ENCODE peak calls at places on chromosomes 2 and 18, in nine cellular contexts. X, V, B, E, P, I, J, Q and U are unnamed samples.
A peak's percentile ranks its signal among the peaks of the same experiment; 100 is the strongest.

GRCh38 chr2:31379102-31379501 is 35.4 kb downstream of the XDH start:
- DNase-seq in X (no peak), V (no peak), B (no peak), E (no peak), P (no peak), I (no peak), J (no peak), Q (no peak), U (no peak)

GRCh38 chr2:187964742-187965141 is 326.9 kb upstream of the GULP1 start:
- DNase-seq in X (no peak), V (no peak), B (no peak), E (peak; percentile 13), P (no peak), I (no peak), J (no peak), Q (peak; percentile 11), U (no peak)

GRCh38 chr2:201639205-201639604 is 4.1 kb downstream of the TMEM237 start:
- DNase-seq in X (no peak), V (no peak), B (no peak), E (no peak), P (no peak), I (no peak), J (no peak), Q (no peak), U (no peak)

GRCh38 chr2:238636269-238637073 is 209.7 kb downstream of the ASB1 start:
- DNase-seq in X (no peak), V (no peak), B (no peak), E (peak; percentile 39), P (no peak), I (no peak), J (no peak), Q (peak; percentile 84), U (no peak)

GRCh38 chr2:206915136-206915535 is 24.2 kb upstream of the CPO start:
- DNase-seq in X (no peak), V (peak; percentile 71), B (no peak), E (peak; percentile 96), P (no peak), I (no peak), J (no peak), Q (peak; percentile 74), U (no peak)

GRCh38 chr2:46179037-46179621 is 118.1 kb upstream of the EPAS1 start:
- DNase-seq in X (no peak), V (peak; percentile 74), B (peak; percentile 22), E (peak; percentile 97), P (peak; percentile 29), I (no peak), J (peak; percentile 43), Q (peak; percentile 86), U (peak; percentile 34)

GRCh38 chr2:240836781-240837467 is 16.9 kb upstream of the KIF1A start:
- DNase-seq in X (no peak), V (no peak), B (no peak), E (peak; percentile 60), P (no peak), I (no peak), J (no peak), Q (peak; percentile 77), U (no peak)

GRCh38 chr18:34128436-34128835 is 96.3 kb downstream of the NOL4 start:
- DNase-seq in X (no peak), V (no peak), B (no peak), E (peak; percentile 60), P (no peak), I (no peak), J (no peak), Q (peak; percentile 45), U (no peak)

GRCh38 chr18:14943486-14943885 is 195.5 kb downstream of the ANKRD30B start:
- DNase-seq in X (no peak), V (peak; percentile 15), B (no peak), E (no peak), P (no peak), I (no peak), J (no peak), Q (no peak), U (no peak)

GRCh38 chr18:14941256-14941655 is 193.3 kb downstream of the ANKRD30B start:
- DNase-seq in X (peak; percentile 88), V (peak; percentile 87), B (no peak), E (no peak), P (no peak), I (no peak), J (no peak), Q (no peak), U (no peak)

GRCh38 chr18:14940738-14941137 is 192.8 kb downstream of the ANKRD30B start:
- DNase-seq in X (no peak), V (no peak), B (no peak), E (no peak), P (no peak), I (no peak), J (no peak), Q (no peak), U (no peak)

GRCh38 chr18:14941792-14942191 is 193.8 kb downstream of the ANKRD30B start:
- DNase-seq in X (peak; percentile 60), V (peak; percentile 62), B (no peak), E (no peak), P (no peak), I (no peak), J (no peak), Q (no peak), U (no peak)

DNA sequence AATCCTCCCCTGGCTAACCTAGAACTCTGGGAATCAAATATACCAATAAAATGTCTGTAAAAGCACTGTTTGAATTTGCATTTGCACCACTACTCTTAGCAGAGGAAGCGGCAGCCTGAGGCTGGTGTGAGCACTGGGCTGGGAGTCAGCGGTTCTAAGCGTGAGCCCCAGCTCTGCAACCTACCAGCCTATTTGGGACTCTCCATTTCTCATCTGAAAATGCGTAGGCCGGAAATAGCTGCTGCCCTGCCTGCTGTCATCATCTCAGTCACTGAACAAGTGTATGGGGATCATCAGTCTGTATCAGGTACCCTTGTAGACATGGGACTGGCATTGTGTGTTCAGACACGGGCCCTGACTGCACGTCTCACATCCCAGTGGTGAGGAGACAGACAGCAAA is 194.3 kb downstream of the ANKRD30B start:
- DNase-seq in X (no peak), V (no peak), B (no peak), E (no peak), P (no peak), I (no peak), J (no peak), Q (no peak), U (no peak)
- H3K9me3 ChIP-seq in X (no peaks in the 10 kb centered on the region), V (no peaks in the 10 kb centered on the region), B (no peaks in the 10 kb centered on the region), E (peaks cover 12% of the 10 kb centered on the region), P (no peaks in the 10 kb centered on the region), I (no peaks in the 10 kb centered on the region), J (no peaks in the 10 kb centered on the region), Q (no peaks in the 10 kb centered on the region), U (no peaks in the 10 kb centered on the region)

DNA sequence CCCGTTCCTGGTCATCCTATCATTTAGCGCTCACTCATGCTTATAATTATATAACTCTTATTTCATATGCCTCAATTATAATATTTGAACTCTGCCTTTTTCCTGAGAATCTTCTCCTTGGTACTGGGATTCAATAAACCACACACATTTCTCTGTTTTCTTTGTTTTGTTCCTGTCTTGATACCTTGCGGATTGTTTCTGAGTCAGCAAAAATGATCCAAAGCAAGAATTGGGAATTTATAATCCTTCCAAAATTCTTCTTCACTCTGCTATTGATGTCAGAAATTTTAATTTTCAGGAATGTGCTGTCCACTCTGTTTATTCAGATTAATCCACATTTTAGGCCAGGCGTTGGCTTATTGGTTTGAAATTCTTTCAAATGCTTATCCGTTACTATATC is 886.0 kb downstream of the SUCLG1 start:
- DNase-seq in X (no peak), V (no peak), B (no peak), E (no peak), P (no peak), I (no peak), J (no peak), Q (no peak), U (no peak)
- H3K9me3 ChIP-seq in X (no peaks in the 10 kb centered on the region), V (no peaks in the 10 kb centered on the region), B (no peaks in the 10 kb centered on the region), E (peaks cover 4% of the 10 kb centered on the region), P (no peaks in the 10 kb centered on the region), I (no peaks in the 10 kb centered on the region), J (no peaks in the 10 kb centered on the region), Q (no peaks in the 10 kb centered on the region), U (no peaks in the 10 kb centered on the region)

DNA sequence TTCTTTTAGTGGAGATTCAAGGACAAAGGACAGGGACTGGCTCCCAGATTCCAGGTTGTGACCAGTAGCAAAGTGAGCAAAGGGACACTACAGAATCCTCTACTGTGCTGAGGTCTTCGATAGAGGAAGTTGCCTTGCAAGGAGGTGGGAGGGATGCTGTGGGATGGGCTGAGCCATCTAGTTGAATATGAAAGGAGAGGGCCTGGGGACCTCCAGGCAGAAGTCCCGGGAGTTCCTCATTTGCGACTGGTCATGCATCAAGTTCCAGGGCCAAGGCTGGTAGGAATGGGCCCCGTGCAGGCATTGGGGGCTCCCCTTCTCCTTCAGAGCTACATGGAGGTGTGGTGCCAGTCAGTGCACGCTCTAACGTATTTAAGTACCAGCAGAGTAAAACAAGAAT is 12.6 kb upstream of the PROM2 start:
- DNase-seq in X (no peak), V (no peak), B (no peak), E (no peak), P (no peak), I (no peak), J (no peak), Q (no peak), U (no peak)
- H3K9me3 ChIP-seq in X (peaks cover 8% of the 10 kb centered on the region), V (no peaks in the 10 kb centered on the region), B (no peaks in the 10 kb centered on the region), E (peaks cover 10% of the 10 kb centered on the region), P (no peaks in the 10 kb centered on the region), I (no peaks in the 10 kb centered on the region), J (no peaks in the 10 kb centered on the region), Q (no peaks in the 10 kb centered on the region), U (no peaks in the 10 kb centered on the region)

GRCh38 chr2:95390881-95391321 is 11.6 kb upstream of the FAHD2A start:
- DNase-seq in X (no peak), V (peak; percentile 63), B (no peak), E (no peak), P (no peak), I (no peak), J (no peak), Q (no peak), U (no peak)

GRCh38 chr2:95392730-95393455 is 9.6 kb upstream of the FAHD2A start:
- DNase-seq in X (no peak), V (no peak), B (no peak), E (no peak), P (no peak), I (no peak), J (no peak), Q (no peak), U (peak; percentile 54)

GRCh38 chr2:95390272-95390880 is 12.1 kb upstream of the FAHD2A start:
- DNase-seq in X (peak; percentile 60), V (peak; percentile 82), B (no peak), E (no peak), P (no peak), I (no peak), J (no peak), Q (no peak), U (peak; percentile 20)

GRCh38 chr2:95392320-95392719 is 10.2 kb upstream of the FAHD2A start:
- DNase-seq in X (no peak), V (peak; percentile 36), B (no peak), E (no peak), P (no peak), I (no peak), J (no peak), Q (no peak), U (no peak)

DNA sequence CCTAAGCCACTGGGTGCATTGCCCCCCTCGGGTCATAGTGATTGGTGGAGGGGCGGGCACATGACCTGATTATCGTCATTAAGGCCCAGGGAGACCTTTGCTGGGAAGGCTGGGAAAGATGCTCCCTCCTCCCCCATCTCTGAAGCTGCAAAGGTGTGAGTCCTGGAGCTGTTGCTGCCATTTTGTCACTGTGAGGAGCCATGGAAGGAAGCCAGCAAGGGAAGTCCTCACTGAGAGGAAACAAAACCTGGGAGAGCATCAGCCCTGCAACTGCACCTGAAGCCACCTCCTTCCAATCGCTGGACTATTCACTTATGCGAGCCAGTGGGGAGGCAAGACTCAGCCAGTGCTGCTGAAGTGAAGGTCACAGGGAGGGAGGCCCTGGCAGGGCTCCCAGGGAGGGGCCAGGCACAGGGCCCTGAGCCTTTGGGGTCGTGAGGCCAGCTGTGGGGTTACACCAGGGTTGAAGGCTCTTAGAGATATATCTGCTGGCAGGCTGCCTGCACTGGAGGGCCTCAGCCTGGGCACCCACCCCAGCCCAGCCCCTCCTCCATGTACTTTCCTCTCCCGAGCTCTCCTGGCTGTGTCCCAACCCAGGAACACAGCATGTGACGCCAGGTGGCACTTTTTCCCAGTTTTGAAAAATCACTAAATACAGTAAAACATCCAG is 10.7 kb upstream of the FAHD2A start:
- DNase-seq in X (no peak), V (peak; percentile 70), B (no peak), E (no peak), P (no peak), I (no peak), J (no peak), Q (no peak), U (peak; percentile 82)
- H3K9me3 ChIP-seq in X (no peaks in the 10 kb centered on the region), V (no peaks in the 10 kb centered on the region), B (no peaks in the 10 kb centered on the region), E (no peaks in the 10 kb centered on the region), P (no peaks in the 10 kb centered on the region), I (no peaks in the 10 kb centered on the region), J (no peaks in the 10 kb centered on the region), Q (no peaks in the 10 kb centered on the region), U (no peaks in the 10 kb centered on the region)